ENCODE peak calls at places on chromosomes 12 and 14, in four cellular contexts. Q, T, G and F are unnamed samples.

GRCh38 chr12:120820885-120821510 is 83.2 kb downstream of the SPPL3 start:
- DNase-seq in Q (no peak), T (peak), G (no peak), F (no peak)

GRCh38 chr12:123923927-123924326 is 48.7 kb downstream of the CCDC92 start:
- DNase-seq in Q (no peak), T (no peak), G (no peak), F (no peak)

GRCh38 chr12:110141389-110141788 is 17.2 kb downstream of the IFT81 start:
- DNase-seq in Q (no peak), T (no peak), G (no peak), F (no peak)

GRCh38 chr14:90820958-90821357 is 4.7 kb upstream of the TTC7B start:
- DNase-seq in Q (no peak), T (peak), G (no peak), F (no peak)

GRCh38 chr14:104386281-104386841 is 193.2 kb upstream of the C14orf180 start:
- DNase-seq in Q (no peak), T (no peak), G (no peak), F (no peak)

GRCh38 chr14:21191261-21191808 is 35.5 kb upstream of the OR5AU1 start:
- DNase-seq in Q (no peak), T (no peak), G (peak), F (no peak)

GRCh38 chr12:110281549-110282342 is 699 bp downstream of the ATP2A2 start:
- DNase-seq in Q (peak), T (peak), G (peak), F (no peak)

GRCh38 chr12:58893421-58893986 is 26.8 kb downstream of the LRIG3 start:
- DNase-seq in Q (no peak), T (no peak), G (no peak), F (no peak)

GRCh38 chr12:19739195-19739776 is 300.0 kb downstream of the AEBP2 start:
- DNase-seq in Q (peak), T (no peak), G (peak), F (no peak)

GRCh38 chr14:80518173-80518572 is 306.9 kb upstream of the DIO2 start:
- DNase-seq in Q (no peak), T (no peak), G (no peak), F (no peak)

GRCh38 chr12:46364777-46365580 is 7.6 kb downstream of the SLC38A2 start:
- DNase-seq in Q (no peak), T (no peak), G (no peak), F (no peak)

GRCh38 chr12:42809226-42809625 is 219.7 kb upstream of the PRICKLE1 start:
- DNase-seq in Q (no peak), T (no peak), G (no peak), F (no peak)

GRCh38 chr12:100959481-100959880 is 164.9 kb downstream of the ANO4 start:
- DNase-seq in Q (no peak), T (no peak), G (no peak), F (no peak)

GRCh38 chr12:26870491-26871419 is 37.8 kb upstream of the ITPR2 start:
- DNase-seq in Q (no peak), T (no peak), G (peak), F (no peak)

GRCh38 chr12:112506513-112507166 is 87.9 kb downstream of the PTPN11 start:
- DNase-seq in Q (no peak), T (no peak), G (no peak), F (no peak)

GRCh38 chr14:77098470-77099353 is 654 bp downstream of the CIPC start:
- DNase-seq in Q (peak), T (no peak), G (peak), F (no peak)

GRCh38 chr12:76762556-76762955 is 1.4 kb upstream of the ZDHHC17 start:
- DNase-seq in Q (peak), T (no peak), G (no peak), F (peak)

GRCh38 chr14:55354500-55354899 is 57.1 kb downstream of the ATG14 start:
- DNase-seq in Q (peak), T (peak), G (peak), F (peak)